ENCODE peak calls at places on chromosomes 7 and 10, in five cellular contexts. One of them, this sample, is unnamed.

GRCh38 chr7:46569117-46569433 is 648.0 kb upstream of the IGFBP3 start:
- DNase-seq in astrocyte: peak; percentile 17
- DNase-seq in GM23338: no peak
- DNase-seq in IMR-90: no peak
- DNase-seq in breast epithelium: no peak
- DNase-seq in this sample: no peak

GRCh38 chr7:121604627-121605296 is 208.7 kb upstream of the FAM3C start:
- DNase-seq in astrocyte: peak; percentile 11
- DNase-seq in GM23338: no peak
- DNase-seq in IMR-90: no peak
- DNase-seq in breast epithelium: no peak
- DNase-seq in this sample: no peak

GRCh38 chr10:114388275-114388674 is 16.0 kb downstream of the AFAP1L2 start:
- DNase-seq in astrocyte: peak; percentile 51
- DNase-seq in GM23338: no peak
- DNase-seq in IMR-90: no peak
- DNase-seq in breast epithelium: no peak
- DNase-seq in this sample: no peak

GRCh38 chr10:116852246-116852645 is 2.9 kb downstream of the ENO4 start:
- DNase-seq in astrocyte: no peak
- DNase-seq in GM23338: no peak
- DNase-seq in IMR-90: no peak
- DNase-seq in breast epithelium: no peak
- DNase-seq in this sample: no peak

GRCh38 chr10:70565556-70566514 is 36.7 kb downstream of the PRF1 start:
- DNase-seq in astrocyte: no peak
- DNase-seq in GM23338: no peak
- DNase-seq in IMR-90: no peak
- DNase-seq in breast epithelium: no peak
- DNase-seq in this sample: no peak

GRCh38 chr10:131195552-131196159 is 115.9 kb downstream of the TCERG1L start:
- DNase-seq in astrocyte: no peak
- DNase-seq in GM23338: no peak
- DNase-seq in IMR-90: no peak
- DNase-seq in breast epithelium: no peak
- DNase-seq in this sample: no peak

GRCh38 chr7:79471283-79471682 is 17.8 kb upstream of the MAGI2 start:
- DNase-seq in astrocyte: peak; percentile 12
- DNase-seq in GM23338: no peak
- DNase-seq in IMR-90: no peak
- DNase-seq in breast epithelium: no peak
- DNase-seq in this sample: no peak

GRCh38 chr7:17099083-17099973 is 199.1 kb upstream of the AHR start:
- DNase-seq in astrocyte: peak; percentile 52
- DNase-seq in GM23338: no peak
- DNase-seq in IMR-90: no peak
- DNase-seq in breast epithelium: peak; percentile 88
- DNase-seq in this sample: no peak

GRCh38 chr10:4725917-4726606 is 99.9 kb upstream of the AKR1E2 start:
- DNase-seq in astrocyte: peak; percentile 93
- DNase-seq in GM23338: no peak
- DNase-seq in IMR-90: peak; percentile 89
- DNase-seq in breast epithelium: no peak
- DNase-seq in this sample: no peak

GRCh38 chr10:30828680-30829079 is 199.1 kb upstream of the LYZL2 start:
- DNase-seq in astrocyte: peak; percentile 61
- DNase-seq in GM23338: no peak
- DNase-seq in IMR-90: no peak
- DNase-seq in breast epithelium: no peak
- DNase-seq in this sample: no peak

GRCh38 chr7:117929217-117929616 is 56.0 kb upstream of the CTTNBP2 start:
- DNase-seq in astrocyte: no peak
- DNase-seq in GM23338: no peak
- DNase-seq in IMR-90: no peak
- DNase-seq in breast epithelium: no peak
- DNase-seq in this sample: no peak
- H3K27ac ChIP-seq in astrocyte: no peak overlapping the region
- H3K27ac ChIP-seq in GM23338: no peak overlapping the region
- H3K27ac ChIP-seq in IMR-90: no peak overlapping the region
- H3K27ac ChIP-seq in breast epithelium: no peak overlapping the region
- H3K27ac ChIP-seq in this sample: no peak overlapping the region

DNA sequence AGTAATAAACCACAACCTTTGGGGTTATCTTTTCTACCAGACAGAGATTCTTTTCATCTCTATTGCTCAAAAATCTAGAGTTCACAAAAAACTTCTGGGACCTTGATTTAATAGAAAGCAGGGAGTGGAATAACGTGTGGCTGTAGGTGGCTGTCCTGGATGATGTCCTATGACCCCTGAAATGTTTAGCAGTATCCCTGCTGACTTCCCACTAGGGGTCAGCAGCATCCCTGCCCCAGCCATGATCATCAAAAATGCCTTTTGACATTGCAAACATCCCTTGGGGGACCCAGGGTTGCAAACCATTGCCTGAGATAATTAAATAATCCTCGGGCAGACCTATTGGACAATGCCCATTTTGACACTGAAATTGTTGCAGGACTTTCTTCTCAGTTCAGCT is 177.1 kb downstream of the USP6NL start:
- DNase-seq in astrocyte: no peak
- DNase-seq in GM23338: peak; percentile 74
- DNase-seq in IMR-90: no peak
- DNase-seq in breast epithelium: no peak
- DNase-seq in this sample: no peak
- TF ChIP-seq CTCF in astrocyte: no peak
- TF ChIP-seq CTCF in GM23338: peak; percentile 86
- TF ChIP-seq CTCF in IMR-90: no peak
- TF ChIP-seq CTCF in breast epithelium: no peak
- TF ChIP-seq CTCF in this sample: no peak

GRCh38 chr7:82926477-82926876 is 236.2 kb downstream of the PCLO start:
- DNase-seq in astrocyte: no peak
- DNase-seq in GM23338: no peak
- DNase-seq in IMR-90: no peak
- DNase-seq in breast epithelium: no peak
- DNase-seq in this sample: no peak

GRCh38 chr7:82925331-82925730 is 237.4 kb downstream of the PCLO start:
- DNase-seq in astrocyte: no peak
- DNase-seq in GM23338: no peak
- DNase-seq in IMR-90: no peak
- DNase-seq in breast epithelium: no peak
- DNase-seq in this sample: no peak
- H3K4me3 ChIP-seq in astrocyte: no peak overlapping the region
- H3K4me3 ChIP-seq in GM23338: no peak overlapping the region
- H3K4me3 ChIP-seq in IMR-90: no peak overlapping the region
- H3K4me3 ChIP-seq in breast epithelium: no peak overlapping the region
- H3K4me3 ChIP-seq in this sample: no peak overlapping the region

GRCh38 chr10:77961668-77962067 is 35.1 kb upstream of the DLG5 start:
- DNase-seq in astrocyte: no peak
- DNase-seq in GM23338: no peak
- DNase-seq in IMR-90: no peak
- DNase-seq in breast epithelium: no peak
- DNase-seq in this sample: no peak
- H3K27ac ChIP-seq in astrocyte: no peak overlapping the region
- H3K27ac ChIP-seq in GM23338: no peak overlapping the region
- H3K27ac ChIP-seq in IMR-90: no peak overlapping the region
- H3K27ac ChIP-seq in breast epithelium: no peak overlapping the region
- H3K27ac ChIP-seq in this sample: no peak overlapping the region

GRCh38 chr10:103478671-103479070 is 369 bp downstream of the CALHM3 start:
- DNase-seq in astrocyte: no peak
- DNase-seq in GM23338: no peak
- DNase-seq in IMR-90: no peak
- DNase-seq in breast epithelium: no peak
- DNase-seq in this sample: no peak

GRCh38 chr10:103474077-103474476 is 5.0 kb downstream of the CALHM3 start:
- DNase-seq in astrocyte: no peak
- DNase-seq in GM23338: no peak
- DNase-seq in IMR-90: no peak
- DNase-seq in breast epithelium: no peak
- DNase-seq in this sample: no peak

GRCh38 chr10:103479135-103479534 is at the start of gene CALHM3:
- DNase-seq in astrocyte: no peak
- DNase-seq in GM23338: no peak
- DNase-seq in IMR-90: no peak
- DNase-seq in breast epithelium: no peak
- DNase-seq in this sample: no peak

GRCh38 chr10:103475437-103475836 is 3.6 kb downstream of the CALHM3 start:
- DNase-seq in astrocyte: no peak
- DNase-seq in GM23338: no peak
- DNase-seq in IMR-90: no peak
- DNase-seq in breast epithelium: no peak
- DNase-seq in this sample: no peak

DNA sequence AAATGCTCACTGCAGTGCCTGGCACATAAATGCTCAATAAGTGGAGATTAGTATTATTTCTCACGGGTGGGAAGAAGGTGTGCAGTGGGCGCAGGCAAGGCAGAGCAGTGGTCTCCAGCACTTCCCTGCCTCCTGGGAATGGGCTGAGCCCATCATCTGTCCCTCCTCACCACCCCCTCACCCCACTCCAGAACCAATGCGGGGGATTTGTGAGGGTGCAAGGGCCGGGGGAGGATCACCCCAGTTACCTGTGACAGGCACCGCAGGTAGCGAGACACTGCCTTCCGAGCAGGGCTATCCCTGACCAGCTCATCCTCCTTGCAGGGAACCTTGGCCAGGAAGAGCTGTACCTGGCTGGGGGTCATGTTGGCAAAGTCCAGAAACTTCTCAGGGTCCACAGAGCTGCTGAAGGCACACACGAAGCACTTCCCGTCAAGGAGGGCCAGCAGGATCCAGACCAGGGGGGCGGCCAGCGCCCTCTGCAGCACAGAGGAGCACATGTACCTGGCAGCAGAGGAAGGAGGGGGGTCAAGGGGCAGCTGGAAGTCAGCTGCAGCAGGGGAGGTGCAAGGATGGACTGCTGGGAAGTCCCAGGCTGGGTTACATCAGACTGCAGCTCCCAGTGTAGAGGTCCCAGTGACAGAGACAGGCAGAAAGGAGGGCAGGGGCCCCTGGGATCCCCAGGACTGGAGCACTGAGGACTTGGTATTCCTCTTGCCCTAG is 2.8 kb downstream of the CALHM3 start:
- DNase-seq in astrocyte: no peak
- DNase-seq in GM23338: peak; percentile 84
- DNase-seq in IMR-90: no peak
- DNase-seq in breast epithelium: no peak
- DNase-seq in this sample: no peak
- TF ChIP-seq CTCF in astrocyte: no peak
- TF ChIP-seq CTCF in GM23338: peak; percentile 94
- TF ChIP-seq CTCF in IMR-90: no peak
- TF ChIP-seq CTCF in breast epithelium: no peak
- TF ChIP-seq CTCF in this sample: no peak

DNA sequence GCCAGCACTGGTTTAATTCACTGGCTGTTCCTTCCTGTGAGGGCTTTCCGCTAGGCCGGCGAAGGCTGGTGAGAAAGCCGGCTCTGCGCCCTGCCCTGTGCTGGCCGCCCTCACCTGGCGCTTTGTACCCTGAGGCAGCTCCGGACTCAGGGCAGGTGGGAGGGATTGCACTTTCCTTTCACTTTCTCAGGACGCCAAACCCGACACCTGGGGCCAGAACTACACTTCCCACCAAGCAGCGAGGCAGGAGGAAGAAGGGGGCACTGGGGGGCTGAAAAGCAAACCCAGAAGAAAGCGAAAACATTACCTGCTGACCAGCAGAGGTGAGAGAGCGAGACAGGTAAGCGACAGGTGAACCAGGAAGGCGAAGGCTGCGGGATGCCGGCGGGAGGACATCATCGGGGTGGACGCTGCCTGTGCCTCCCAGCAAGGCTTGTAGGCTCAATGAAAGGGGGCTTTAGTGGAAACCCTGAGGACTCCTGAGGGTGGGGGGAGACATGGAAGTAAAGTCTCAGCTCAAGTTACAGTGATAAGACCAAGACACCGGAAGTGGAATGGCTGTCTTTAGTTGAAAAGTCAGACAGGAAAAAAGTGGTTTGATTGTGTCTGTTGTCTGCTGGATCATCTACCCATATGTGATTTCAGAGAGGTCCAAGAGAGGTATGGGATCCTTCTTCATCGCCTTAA is at the start of gene RAB19:
- DNase-seq in astrocyte: no peak
- DNase-seq in GM23338: peak; percentile 92
- DNase-seq in IMR-90: no peak
- DNase-seq in breast epithelium: peak; percentile 59
- DNase-seq in this sample: no peak
- H3K4me3 ChIP-seq in astrocyte: peak within 1 kb of the TSS; percentile 20
- H3K4me3 ChIP-seq in GM23338: peak within 1 kb of the TSS; percentile 62
- H3K4me3 ChIP-seq in IMR-90: no peak within 1 kb of the TSS
- H3K4me3 ChIP-seq in breast epithelium: peak within 1 kb of the TSS; percentile 9
- H3K4me3 ChIP-seq in this sample: peak within 1 kb of the TSS; percentile 39